ENCODE peak calls at places on chromosomes 6 and 20, in five cellular contexts. R, A, V, E and D are unnamed samples.
A peak's percentile ranks its signal among the peaks of the same experiment; 100 is the strongest.

GRCh38 chr6:78909391-78909790 is 42.0 kb downstream of the IRAK1BP1 start:
- DNase-seq in R (no peak), A (no peak), V (no peak), E (no peak), D (no peak)

GRCh38 chr20:63240004-63240403 is 4.3 kb downstream of the BIRC7 start:
- DNase-seq in R (no peak), A (no peak), V (no peak), E (no peak), D (no peak)

GRCh38 chr6:49639177-49639817 is 2.7 kb upstream of the RHAG start:
- DNase-seq in R (no peak), A (no peak), V (no peak), E (no peak), D (no peak)

GRCh38 chr6:67880939-67881705 is 754.0 kb upstream of the ADGRB3 start:
- DNase-seq in R (no peak), A (no peak), V (no peak), E (no peak), D (no peak)

GRCh38 chr6:56714982-56715456 is 72.3 kb upstream of the DST start:
- DNase-seq in R (no peak), A (peak; percentile 81), V (no peak), E (no peak), D (no peak)

GRCh38 chr20:62149532-62150235 is 6.1 kb downstream of the SS18L1 start:
- DNase-seq in R (peak; percentile 22), A (peak; percentile 93), V (no peak), E (no peak), D (no peak)

GRCh38 chr6:111718990-111719389 is 113.3 kb upstream of the TRAF3IP2 start:
- DNase-seq in R (no peak), A (no peak), V (no peak), E (no peak), D (no peak)

GRCh38 chr6:116094041-116094440 is 6.6 kb upstream of the NT5DC1 start:
- DNase-seq in R (no peak), A (no peak), V (no peak), E (no peak), D (no peak)

GRCh38 chr20:46965477-46965876 is 70.8 kb downstream of the EYA2 start:
- DNase-seq in R (no peak), A (no peak), V (no peak), E (no peak), D (no peak)

GRCh38 chr20:60062431-60063336 is 104.5 kb downstream of the CDH26 start:
- DNase-seq in R (peak; percentile 65), A (peak; percentile 80), V (no peak), E (no peak), D (no peak)

GRCh38 chr6:41197234-41197633 is 3.7 kb downstream of the TREML2 start:
- DNase-seq in R (no peak), A (no peak), V (no peak), E (no peak), D (no peak)

GRCh38 chr6:39897699-39898098 is 36.6 kb downstream of the MOCS1 start:
- DNase-seq in R (no peak), A (no peak), V (no peak), E (no peak), D (no peak)

GRCh38 chr20:5827098-5827853 is 77.1 kb downstream of the SHLD1 start:
- DNase-seq in R (no peak), A (no peak), V (no peak), E (no peak), D (no peak)

GRCh38 chr20:12699374-12700228 is 309.2 kb upstream of the SPTLC3 start:
- DNase-seq in R (no peak), A (no peak), V (no peak), E (no peak), D (no peak)

GRCh38 chr6:144882425-144882824 is 597.3 kb downstream of the UTRN start:
- DNase-seq in R (no peak), A (no peak), V (no peak), E (no peak), D (no peak)